ENCODE peak calls at places on chromosomes 12 and 14, in four cellular contexts. A, C, N and V are unnamed samples.
A peak's percentile ranks its signal among the peaks of the same experiment; 100 is the strongest.

GRCh38 chr12:120159509-120160237 is 34.8 kb downstream of the GCN1 start:
- DNase-seq in A (no peak), C (no peak), N (no peak), V (no peak)

GRCh38 chr12:29286081-29286800 is 94.7 kb downstream of the ERGIC2 start:
- DNase-seq in N (no peak), C (no peak), A (no peak), V (no peak)

GRCh38 chr12:45745861-45746277 is 16.4 kb downstream of the ARID2 start:
- DNase-seq in A (no peak), C (no peak), N (no peak), V (no peak)

GRCh38 chr12:38508246-38508645 is 191.7 kb downstream of the ALG10B start:
- DNase-seq in A (no peak), N (no peak), C (no peak), V (peak; percentile 64)

GRCh38 chr12:44889162-44889561 is 13.0 kb upstream of the NELL2 start:
- DNase-seq in C (no peak), N (no peak), A (no peak), V (no peak)

GRCh38 chr12:108098374-108098773 is 30.7 kb upstream of the WSCD2 start:
- DNase-seq in C (no peak), N (no peak), A (no peak), V (no peak)

GRCh38 chr14:34749408-34749807 is 35.0 kb upstream of the CFL2 start:
- DNase-seq in A (no peak), C (no peak), N (no peak), V (no peak)

GRCh38 chr12:27343255-27344000 is 10.8 kb downstream of the BMAL2 start:
- DNase-seq in C (no peak), N (no peak), A (no peak), V (no peak)

GRCh38 chr12:39427360-39427808 is 15.5 kb downstream of the KIF21A start:
- DNase-seq in A (no peak), C (no peak), N (no peak), V (no peak)

GRCh38 chr12:29145372-29146170 is 3.5 kb upstream of the FAR2 start:
- DNase-seq in N (no peak), C (no peak), A (no peak), V (no peak)

GRCh38 chr12:117227000-117227653 is 36.9 kb upstream of the FBXO21 start:
- DNase-seq in C (no peak), N (no peak), A (no peak), V (no peak)